ENCODE peak calls at places on chromosomes 11 and 22, in five cellular contexts. One of them, this sample, is unnamed.

GRCh38 chr11:363948-364761 is 5.1 kb upstream of the B4GALNT4 start:
- DNase-seq in fibroblast of mammary gland: peak
- DNase-seq in heart left ventricle: no peak
- DNase-seq in hepatocyte: peak
- DNase-seq in epithelial cell of esophagus: peak
- DNase-seq in this sample: peak

GRCh38 chr11:68843052-68843561 is 1.4 kb upstream of the CPT1A start:
- DNase-seq in fibroblast of mammary gland: peak
- DNase-seq in heart left ventricle: peak
- DNase-seq in hepatocyte: no peak
- DNase-seq in epithelial cell of esophagus: no peak
- DNase-seq in this sample: no peak

GRCh38 chr11:65903068-65903481 is 2.9 kb upstream of the FOSL1 start:
- DNase-seq in fibroblast of mammary gland: peak
- DNase-seq in heart left ventricle: no peak
- DNase-seq in hepatocyte: peak
- DNase-seq in epithelial cell of esophagus: peak
- DNase-seq in this sample: peak

GRCh38 chr11:70595452-70595851 is 197.1 kb downstream of the CTTN start:
- DNase-seq in fibroblast of mammary gland: no peak
- DNase-seq in heart left ventricle: no peak
- DNase-seq in hepatocyte: no peak
- DNase-seq in epithelial cell of esophagus: no peak
- DNase-seq in this sample: no peak

GRCh38 chr11:38971141-38971540 is 2373.1 kb upstream of the RAG2 start:
- DNase-seq in fibroblast of mammary gland: no peak
- DNase-seq in heart left ventricle: no peak
- DNase-seq in hepatocyte: no peak
- DNase-seq in epithelial cell of esophagus: peak
- DNase-seq in this sample: peak

GRCh38 chr11:78414321-78415051 is 3.1 kb downstream of the GAB2 start:
- DNase-seq in fibroblast of mammary gland: peak
- DNase-seq in heart left ventricle: no peak
- DNase-seq in hepatocyte: peak
- DNase-seq in epithelial cell of esophagus: peak
- DNase-seq in this sample: peak

GRCh38 chr11:57941875-57942274 is 81.8 kb upstream of the OR9Q1 start:
- DNase-seq in fibroblast of mammary gland: no peak
- DNase-seq in heart left ventricle: no peak
- DNase-seq in hepatocyte: no peak
- DNase-seq in epithelial cell of esophagus: peak
- DNase-seq in this sample: no peak

GRCh38 chr11:19185036-19185435 is 16.7 kb downstream of the CSRP3 start:
- DNase-seq in fibroblast of mammary gland: no peak
- DNase-seq in heart left ventricle: no peak
- DNase-seq in hepatocyte: no peak
- DNase-seq in epithelial cell of esophagus: no peak
- DNase-seq in this sample: no peak

GRCh38 chr11:78310500-78310909 is 107.1 kb downstream of the GAB2 start:
- DNase-seq in fibroblast of mammary gland: peak
- DNase-seq in heart left ventricle: peak
- DNase-seq in hepatocyte: peak
- DNase-seq in epithelial cell of esophagus: no peak
- DNase-seq in this sample: no peak

GRCh38 chr22:19178659-19179471 is at the start of gene SLC25A1:
- DNase-seq in fibroblast of mammary gland: peak
- DNase-seq in heart left ventricle: peak
- DNase-seq in hepatocyte: peak
- DNase-seq in epithelial cell of esophagus: peak
- DNase-seq in this sample: peak

GRCh38 chr11:12137005-12137690 is 26.8 kb downstream of the MICAL2 start:
- DNase-seq in fibroblast of mammary gland: no peak
- DNase-seq in heart left ventricle: no peak
- DNase-seq in hepatocyte: no peak
- DNase-seq in epithelial cell of esophagus: peak
- DNase-seq in this sample: no peak

GRCh38 chr22:25318081-25318823 is 98.8 kb downstream of the CRYBB2 start:
- DNase-seq in fibroblast of mammary gland: no peak
- DNase-seq in heart left ventricle: no peak
- DNase-seq in hepatocyte: no peak
- DNase-seq in epithelial cell of esophagus: no peak
- DNase-seq in this sample: no peak

GRCh38 chr11:67584205-67584880 is 731 bp downstream of the GSTP1 start:
- DNase-seq in fibroblast of mammary gland: peak
- DNase-seq in heart left ventricle: peak
- DNase-seq in hepatocyte: peak
- DNase-seq in epithelial cell of esophagus: peak
- DNase-seq in this sample: peak

GRCh38 chr11:120780239-120780638 is 243.7 kb upstream of the TBCEL start:
- DNase-seq in fibroblast of mammary gland: no peak
- DNase-seq in heart left ventricle: no peak
- DNase-seq in hepatocyte: no peak
- DNase-seq in epithelial cell of esophagus: peak
- DNase-seq in this sample: no peak

GRCh38 chr22:39297490-39298193 is 21.8 kb downstream of the RPL3 start:
- DNase-seq in fibroblast of mammary gland: no peak
- DNase-seq in heart left ventricle: peak
- DNase-seq in hepatocyte: no peak
- DNase-seq in epithelial cell of esophagus: no peak
- DNase-seq in this sample: no peak

GRCh38 chr11:73218106-73218829 is at the start of gene P2RY2:
- DNase-seq in fibroblast of mammary gland: no peak
- DNase-seq in heart left ventricle: peak
- DNase-seq in hepatocyte: peak
- DNase-seq in epithelial cell of esophagus: peak
- DNase-seq in this sample: peak

DNA sequence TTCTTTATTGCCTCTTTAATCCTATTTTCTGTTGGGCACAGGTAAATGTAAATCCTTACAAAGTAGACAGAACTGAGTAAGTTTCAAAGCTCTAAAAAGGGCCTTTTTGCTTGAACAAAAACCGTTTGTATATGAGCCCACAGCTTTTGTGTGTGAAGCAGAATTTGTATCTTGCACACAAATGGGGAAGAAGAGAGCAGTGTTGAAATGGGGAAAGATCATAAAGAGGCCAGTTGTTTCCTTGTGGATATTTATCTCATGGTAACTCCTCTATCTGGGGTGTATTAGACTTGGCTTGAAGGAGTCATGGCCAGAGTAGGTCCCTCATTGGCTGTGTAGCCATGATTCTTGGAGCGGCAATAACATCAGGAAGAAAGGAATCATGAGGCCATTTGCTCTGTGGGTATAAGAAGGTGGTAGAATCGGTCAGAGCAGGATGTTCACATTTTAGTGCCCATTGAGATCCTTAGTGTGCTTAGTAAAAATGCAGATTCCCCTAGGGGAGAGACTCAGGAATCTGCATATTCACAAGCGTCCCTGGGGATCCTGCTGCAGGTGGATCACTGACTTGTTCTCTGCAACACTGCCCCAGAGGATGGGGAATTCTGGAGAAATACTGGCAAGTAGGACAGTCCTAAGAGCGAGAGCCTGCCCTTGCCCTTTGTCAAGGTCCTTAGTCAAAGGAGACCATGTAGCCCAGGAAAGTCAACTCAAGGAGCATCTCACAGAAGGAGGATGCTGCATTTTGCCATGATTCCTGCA is 126.5 kb downstream of the LDLRAD3 start:
- DNase-seq in fibroblast of mammary gland: no peak
- DNase-seq in heart left ventricle: no peak
- DNase-seq in hepatocyte: no peak
- DNase-seq in epithelial cell of esophagus: no peak
- DNase-seq in this sample: no peak
- TF ChIP-seq CTCF in fibroblast of mammary gland: no peak
- TF ChIP-seq CTCF in heart left ventricle: no peak
- TF ChIP-seq CTCF in hepatocyte: no peak
- TF ChIP-seq CTCF in epithelial cell of esophagus: no peak
- TF ChIP-seq CTCF in this sample: no peak

DNA sequence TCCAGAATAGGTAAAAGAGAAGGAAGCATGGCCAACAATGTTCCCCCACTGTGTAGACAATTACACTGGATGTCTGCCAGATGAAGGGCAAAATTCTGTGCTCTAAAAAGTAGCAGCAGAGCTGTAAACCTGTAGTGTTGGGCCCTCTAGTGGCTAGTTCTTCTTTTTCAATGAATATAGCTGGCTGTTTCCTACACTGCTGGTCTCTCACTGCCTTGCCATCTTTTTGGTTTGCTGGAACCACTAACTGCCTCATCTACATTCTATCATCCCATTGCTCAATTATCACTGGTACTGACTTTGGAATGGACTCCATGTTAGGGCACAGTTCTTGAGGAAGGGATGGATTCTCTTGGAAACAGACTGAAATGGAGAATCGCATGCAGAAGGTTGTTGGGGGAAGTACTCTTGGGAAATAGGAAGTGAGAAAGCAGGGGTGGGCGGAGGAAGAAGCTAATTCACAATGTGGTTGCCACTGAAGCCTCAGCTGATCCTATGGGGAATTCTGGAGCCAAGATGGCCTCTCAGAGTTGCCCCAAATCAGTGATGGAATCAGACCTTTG is 17.9 kb downstream of the KCNE3 start:
- DNase-seq in fibroblast of mammary gland: peak
- DNase-seq in heart left ventricle: no peak
- DNase-seq in hepatocyte: peak
- DNase-seq in epithelial cell of esophagus: peak
- DNase-seq in this sample: peak
- TF ChIP-seq CTCF in fibroblast of mammary gland: peak
- TF ChIP-seq CTCF in heart left ventricle: peak
- TF ChIP-seq CTCF in hepatocyte: peak
- TF ChIP-seq CTCF in epithelial cell of esophagus: peak
- TF ChIP-seq CTCF in this sample: peak

GRCh38 chr22:41672780-41673509 is 15.7 kb downstream of the SNU13 start:
- DNase-seq in fibroblast of mammary gland: no peak
- DNase-seq in heart left ventricle: no peak
- DNase-seq in hepatocyte: peak
- DNase-seq in epithelial cell of esophagus: peak
- DNase-seq in this sample: peak
- TF ChIP-seq CTCF in fibroblast of mammary gland: peak
- TF ChIP-seq CTCF in heart left ventricle: peak
- TF ChIP-seq CTCF in hepatocyte: peak
- TF ChIP-seq CTCF in epithelial cell of esophagus: peak
- TF ChIP-seq CTCF in this sample: peak

GRCh38 chr11:15170698-15171097 is 56.0 kb downstream of the INSC start:
- DNase-seq in fibroblast of mammary gland: no peak
- DNase-seq in heart left ventricle: no peak
- DNase-seq in hepatocyte: no peak
- DNase-seq in epithelial cell of esophagus: peak
- DNase-seq in this sample: no peak
- TF ChIP-seq CTCF in fibroblast of mammary gland: no peak
- TF ChIP-seq CTCF in heart left ventricle: no peak
- TF ChIP-seq CTCF in hepatocyte: no peak
- TF ChIP-seq CTCF in epithelial cell of esophagus: no peak
- TF ChIP-seq CTCF in this sample: no peak

DNA sequence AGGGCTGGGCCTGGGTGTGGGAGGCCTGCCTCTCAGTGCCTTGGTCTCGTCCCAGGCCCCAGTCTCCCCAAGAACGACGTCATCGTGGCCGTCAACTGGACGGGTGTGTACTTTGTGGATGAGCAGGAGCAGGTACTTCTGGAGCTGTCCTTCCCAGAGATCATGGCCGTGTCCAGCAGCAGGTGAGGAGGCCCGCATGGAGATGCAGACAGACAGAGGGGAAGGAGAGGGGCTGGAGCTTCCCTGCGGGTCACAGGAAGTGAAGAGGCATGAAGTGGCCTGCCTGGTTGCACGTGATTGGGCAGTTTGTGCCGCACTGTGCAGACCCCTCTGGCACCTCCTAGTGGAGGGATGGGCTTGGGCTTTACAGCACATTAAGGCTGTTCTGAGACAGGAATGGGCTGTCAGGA is 70.4 kb downstream of the MYO7A start:
- DNase-seq in fibroblast of mammary gland: peak
- DNase-seq in heart left ventricle: no peak
- DNase-seq in hepatocyte: no peak
- DNase-seq in epithelial cell of esophagus: peak
- DNase-seq in this sample: peak
- TF ChIP-seq CTCF in fibroblast of mammary gland: peak
- TF ChIP-seq CTCF in heart left ventricle: peak
- TF ChIP-seq CTCF in hepatocyte: no peak
- TF ChIP-seq CTCF in epithelial cell of esophagus: peak
- TF ChIP-seq CTCF in this sample: peak

This sample was measured in MCF 10A.